ENCODE peak calls at places on chromosome 4, in five cellular contexts. F is naive thymus-derived CD8-positive, alpha-beta T cell; M is NAMALWA; N is KBM-7; K is T-helper 9 cell. R is an unnamed sample.

GRCh38 chr4:144778364-144778763 is 132.4 kb downstream of the HHIP start:
- DNase-seq in N (no peak), K (no peak), F (no peak), M (no peak), R (no peak)

GRCh38 chr4:158819942-158820786 is 51.3 kb downstream of the FNIP2 start:
- DNase-seq in F (no peak), N (no peak), M (no peak), K (no peak), R (no peak)

GRCh38 chr4:1767770-1768366 is 25.2 kb upstream of the FGFR3 start:
- DNase-seq in K (no peak), M (peak), F (peak), N (peak), R (no peak)

GRCh38 chr4:82515705-82516104 is 46.1 kb downstream of the TMEM150C start:
- DNase-seq in K (no peak), N (no peak), F (no peak), M (no peak), R (no peak)

GRCh38 chr4:6288871-6289270 is 19.2 kb downstream of the WFS1 start:
- DNase-seq in K (no peak), F (no peak), N (no peak), M (no peak), R (no peak)

GRCh38 chr4:94491322-94491721 is 39.6 kb downstream of the PDLIM5 start:
- DNase-seq in N (no peak), M (no peak), K (no peak), F (no peak), R (peak)

GRCh38 chr4:101103381-101104142 is 243.8 kb downstream of the PPP3CA start:
- DNase-seq in K (no peak), M (peak), F (no peak), N (peak), R (no peak)

GRCh38 chr4:109010534-109010933 is 247.7 kb upstream of the ETNPPL start:
- DNase-seq in N (no peak), K (no peak), F (no peak), M (no peak), R (no peak)

GRCh38 chr4:176150283-176150682 is 45.1 kb downstream of the SPATA4 start:
- DNase-seq in M (peak), F (no peak), K (no peak), N (peak), R (peak)

GRCh38 chr4:113674251-113674650 is 87.3 kb downstream of the CAMK2D start:
- DNase-seq in F (no peak), K (no peak), N (no peak), M (no peak), R (no peak)

GRCh38 chr4:67542076-67542475 is 3.2 kb downstream of the CENPC start:
- DNase-seq in N (no peak), K (no peak), M (no peak), F (no peak), R (no peak)

GRCh38 chr4:105859233-105859632 is 36.0 kb upstream of the NPNT start:
- DNase-seq in F (no peak), M (no peak), N (no peak), K (no peak), R (peak)

GRCh38 chr4:25190407-25190806 is 30.2 kb upstream of the SEPSECS start:
- DNase-seq in F (no peak), N (no peak), M (no peak), K (no peak), R (no peak)

GRCh38 chr4:10096201-10096975 is 20.2 kb downstream of the WDR1 start:
- DNase-seq in K (peak), F (peak), M (no peak), N (peak), R (peak)

GRCh38 chr4:122577808-122578781 is 42.8 kb downstream of the IL21 start:
- DNase-seq in M (peak), N (peak), F (peak), K (peak), R (peak)

GRCh38 chr4:128570380-128570779 is 239.1 kb upstream of the JADE1 start:
- DNase-seq in M (no peak), K (no peak), N (peak), F (no peak), R (peak)

GRCh38 chr4:71126719-71127118 is 133.3 kb downstream of the DCK start:
- DNase-seq in K (no peak), N (no peak), M (no peak), F (no peak), R (peak)

GRCh38 chr4:83767017-83767541 is 231.2 kb downstream of the GPAT3 start:
- DNase-seq in K (no peak), N (no peak), F (no peak), M (no peak), R (no peak)

GRCh38 chr4:183240581-183241321 is 79.3 kb downstream of the CLDN22 start:
- DNase-seq in K (no peak), N (no peak), F (no peak), M (no peak), R (no peak)

GRCh38 chr4:680931-681645 is 6.7 kb downstream of the MYL5 start:
- DNase-seq in K (no peak), N (no peak), F (peak), M (peak), R (no peak)

GRCh38 chr4:85147481-85148076 is 181.1 kb upstream of the WDFY3 start:
- DNase-seq in N (peak), M (peak), K (no peak), F (no peak), R (peak)

GRCh38 chr4:3793545-3793944 is 27.4 kb downstream of the ADRA2C start:
- DNase-seq in K (no peak), N (no peak), F (no peak), M (no peak), R (no peak)

GRCh38 chr4:7194251-7195137 is 2.2 kb downstream of the SORCS2 start:
- DNase-seq in F (no peak), M (peak), N (no peak), K (no peak), R (no peak)

GRCh38 chr4:150354214-150354796 is 227.6 kb upstream of the MAB21L2 start:
- DNase-seq in K (no peak), M (no peak), N (no peak), F (no peak), R (no peak)

GRCh38 chr4:89724716-89725115 is 112.2 kb downstream of the SNCA start:
- DNase-seq in M (no peak), N (no peak), K (no peak), F (no peak), R (peak)

GRCh38 chr4:155667538-155668511 is 1.2 kb downstream of the GUCY1A1 start:
- DNase-seq in M (no peak), K (no peak), F (no peak), N (peak), R (peak)

GRCh38 chr4:25271866-25272265 is 38.0 kb downstream of the PI4K2B start:
- DNase-seq in F (no peak), N (no peak), K (no peak), M (no peak), R (no peak)

GRCh38 chr4:53465891-53466290 is 88.5 kb downstream of the FIP1L1 start:
- DNase-seq in F (no peak), M (no peak), N (no peak), K (no peak), R (no peak)

GRCh38 chr4:105808459-105809041 is 86.7 kb upstream of the NPNT start:
- DNase-seq in F (no peak), K (no peak), N (no peak), M (no peak), R (peak)

GRCh38 chr4:27861381-27861787 is 1000.7 kb downstream of the STIM2 start:
- DNase-seq in F (no peak), M (peak), K (no peak), N (peak), R (peak)

GRCh38 chr4:147479817-147480216 is 1.1 kb upstream of the EDNRA start:
- DNase-seq in F (no peak), N (peak), M (no peak), K (no peak), R (no peak)

GRCh38 chr4:1048781-1049590 is 37.6 kb downstream of the FGFRL1 start:
- DNase-seq in F (no peak), K (no peak), M (no peak), N (no peak), R (no peak)

GRCh38 chr4:105550641-105551040 is 1.8 kb upstream of the ARHGEF38 start:
- DNase-seq in N (no peak), M (no peak), F (no peak), K (no peak), R (no peak)